ENCODE peak calls at places on chromosome 16, in nine cellular contexts. N is suprapubic skin; A is sigmoid colon; G is fibroblast of the aortic adventitia; O is AG04450; T is WTC11; B is activated CD8-positive, alpha-beta T cell treated with anti-CD3 and anti-CD28 coated beads for 36 hours; W is lower lobe of right lung; L is endodermal cell. M is an unnamed sample.

GRCh38 chr16:47136101-47136820 is 7.5 kb downstream of the NETO2 start:
- DNase-seq in O (no peak), G (peak; percentile 60), L (no peak), W (no peak), A (no peak), B (peak; percentile 41), N (no peak), T (no peak), M (peak; percentile 80)

GRCh38 chr16:59758848-59759247 is 1024.7 kb upstream of the GOT2 start:
- DNase-seq in L (no peak), W (no peak), O (no peak), G (no peak), A (no peak), N (no peak), T (no peak), B (no peak), M (no peak)

GRCh38 chr16:14523632-14524031 is 106.4 kb downstream of the PARN start:
- DNase-seq in W (no peak), G (no peak), O (no peak), B (no peak), N (no peak), T (no peak), L (no peak), A (no peak), M (no peak)

GRCh38 chr16:12617401-12617819 is 186.3 kb downstream of the CPPED1 start:
- DNase-seq in B (peak; percentile 52), N (no peak), T (no peak), G (no peak), L (no peak), O (no peak), A (no peak), W (no peak), M (no peak)

GRCh38 chr16:4370570-4371480 is 823 bp upstream of the VASN start:
- DNase-seq in L (no peak), W (peak; percentile 69), B (no peak), O (peak; percentile 65), T (no peak), A (peak; percentile 90), N (no peak), G (peak; percentile 94), M (no peak)

GRCh38 chr16:15059324-15059723 is 3.5 kb upstream of the NTAN1 start:
- DNase-seq in L (no peak), O (no peak), A (no peak), W (no peak), B (no peak), N (no peak), G (no peak), T (no peak), M (no peak)

GRCh38 chr16:52812945-52813556 is 239.6 kb downstream of the CHD9NB start:
- DNase-seq in W (no peak), L (no peak), N (no peak), O (no peak), A (no peak), G (peak; percentile 5), B (no peak), T (no peak), M (peak; percentile 86)

GRCh38 chr16:89110641-89111040 is 17.0 kb downstream of the ACSF3 start:
- DNase-seq in W (peak; percentile 12), O (no peak), L (no peak), B (no peak), N (no peak), T (no peak), G (no peak), A (no peak), M (no peak)

GRCh38 chr16:2388875-2389433 is 40.3 kb upstream of the CCNF start:
- DNase-seq in N (no peak), G (peak; percentile 92), L (no peak), A (no peak), T (no peak), W (no peak), O (peak; percentile 7), B (peak; percentile 8), M (peak; percentile 18)

DNA sequence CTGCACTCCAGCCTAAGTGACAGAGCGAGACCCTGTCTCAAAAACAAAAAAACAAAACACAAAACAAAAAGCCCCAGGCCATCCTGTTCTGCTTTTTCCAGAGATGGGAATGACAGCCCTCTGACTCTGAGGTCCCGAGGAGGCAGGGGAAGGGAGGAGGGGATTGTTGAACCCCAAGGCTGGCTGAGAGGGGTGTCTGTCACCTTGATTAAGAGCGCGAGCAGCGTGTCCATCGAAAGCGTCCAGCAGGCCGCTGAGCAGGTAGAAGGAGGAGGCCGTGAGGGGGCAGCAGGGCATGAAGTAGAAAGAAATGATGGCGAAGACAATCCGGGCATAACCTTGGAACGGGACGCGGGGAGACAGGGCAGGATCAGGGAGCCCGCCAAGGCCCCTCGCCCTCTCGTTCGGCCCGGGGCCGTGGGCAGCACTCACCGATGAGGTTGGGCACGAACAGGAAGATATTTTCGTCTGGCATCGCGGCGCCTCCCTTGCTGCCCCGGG is 593 bp downstream of the CDIPT start:
- DNase-seq in T (no peak), N (no peak), L (no peak), A (no peak), G (peak; percentile 27), O (no peak), W (no peak), B (no peak), M (peak; percentile 33)
- TF ChIP-seq CTCF in T (no peak), N (no peak), L (no peak), A (no peak), G (peak; percentile 33), O (peak; percentile 21), W (no peak), B (no peak), M (no peak)

DNA sequence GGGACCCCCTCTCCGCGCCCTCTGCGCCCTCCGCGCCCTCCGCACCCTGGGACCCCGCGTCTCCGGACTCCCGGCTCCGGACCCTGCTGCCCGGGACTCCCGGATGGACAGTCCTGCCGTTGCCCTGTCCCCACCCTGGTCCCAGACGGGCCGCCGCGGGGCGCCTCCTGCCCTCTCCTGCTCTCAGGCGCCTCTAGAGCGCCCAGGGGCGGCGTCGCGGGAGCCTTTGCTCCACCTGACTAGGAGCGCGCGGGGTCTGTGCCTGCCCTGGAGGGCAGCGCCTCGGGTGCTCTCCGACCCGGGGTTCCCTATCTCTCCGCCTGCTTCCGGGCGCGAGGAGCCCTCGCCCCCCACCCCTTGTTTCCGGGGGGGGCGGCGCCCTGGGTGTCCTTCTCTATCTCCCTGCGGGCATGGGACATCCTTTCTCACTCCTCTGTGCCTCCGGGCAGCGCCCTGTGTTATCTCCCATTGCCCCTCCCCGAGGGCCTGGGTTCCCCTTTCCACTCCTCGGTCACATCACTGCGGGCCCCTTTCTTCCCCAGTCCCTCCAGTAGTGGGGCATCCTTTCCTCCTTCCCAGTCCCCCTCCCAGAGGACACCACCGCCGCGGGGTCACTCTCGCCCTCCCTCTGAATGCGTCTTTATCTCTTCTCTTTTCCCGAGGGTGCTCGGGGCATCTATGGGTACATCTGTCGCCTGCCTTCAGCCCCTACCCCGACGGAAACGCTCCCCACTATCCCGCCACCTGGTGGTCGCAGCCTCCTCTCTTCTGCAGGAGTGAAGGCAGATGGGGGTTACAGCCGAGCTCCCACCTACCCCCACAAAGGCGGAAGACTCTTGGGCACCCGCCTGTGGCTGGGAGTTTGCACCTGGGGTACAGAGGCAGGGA is 865 bp downstream of the PRKCB start:
- DNase-seq in G (no peak), A (peak; percentile 65), W (peak; percentile 67), T (peak; percentile 74), N (peak; percentile 81), L (peak; percentile 82), B (peak; percentile 79), O (no peak), M (no peak)
- TF ChIP-seq CTCF in G (no peak), A (no peak), W (no peak), T (no peak), N (no peak), L (peak; percentile 67), B (peak; percentile 60), O (no peak), M (no peak)

DNA sequence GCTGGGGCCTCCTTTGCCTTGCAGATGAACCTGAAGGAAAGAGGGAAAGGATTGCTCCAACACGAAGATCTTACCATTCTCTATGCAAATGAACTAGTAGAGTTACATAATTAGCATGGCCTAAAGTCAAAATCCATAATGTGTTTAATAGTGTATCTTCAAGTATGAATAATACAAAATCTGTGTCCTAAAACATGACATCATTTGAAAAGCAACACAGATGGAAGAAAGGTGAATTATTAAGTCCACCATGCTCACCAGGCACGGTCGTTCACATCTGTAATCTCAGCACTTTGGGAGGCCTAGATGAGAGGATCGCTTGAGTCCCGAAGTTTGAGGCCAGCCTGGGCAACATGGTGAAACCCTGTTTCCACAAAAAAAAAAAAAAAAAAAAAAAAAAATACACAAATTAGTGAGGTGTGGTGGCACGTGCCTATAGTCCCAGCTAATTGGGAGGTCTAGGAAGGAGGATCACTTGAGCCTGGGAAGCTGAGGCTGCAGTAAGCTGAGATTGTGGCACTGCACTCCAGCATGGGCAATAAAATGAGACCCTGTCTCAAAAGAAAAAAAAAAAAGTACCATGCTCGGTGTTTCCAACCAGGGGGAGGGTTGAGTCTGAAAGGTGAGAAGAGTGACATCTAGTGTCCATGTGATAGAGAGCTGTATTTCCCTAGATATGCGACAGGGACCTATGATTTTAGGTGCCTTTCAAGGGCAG is 6.4 kb downstream of the VWA3A start:
- DNase-seq in A (no peak), N (no peak), O (no peak), W (no peak), B (peak; percentile 11), T (no peak), L (peak; percentile 61), G (peak; percentile 55), M (peak; percentile 61)
- TF ChIP-seq CTCF in A (no peak), N (no peak), O (peak; percentile 66), W (peak; percentile 57), B (peak; percentile 62), T (no peak), L (peak; percentile 80), G (peak; percentile 62), M (peak; percentile 60)

GRCh38 chr16:88004391-88004790 is 53.2 kb downstream of the BANP start:
- DNase-seq in G (no peak), O (no peak), A (peak; percentile 61), T (no peak), W (no peak), B (no peak), N (no peak), L (no peak), M (no peak)

GRCh38 chr16:88003316-88003715 is 52.1 kb downstream of the BANP start:
- DNase-seq in T (no peak), W (no peak), N (no peak), G (no peak), A (peak; percentile 6), L (no peak), O (no peak), B (no peak), M (no peak)

GRCh38 chr16:88003736-88004135 is 52.5 kb downstream of the BANP start:
- DNase-seq in O (no peak), W (no peak), N (no peak), T (no peak), G (no peak), A (peak; percentile 10), B (no peak), L (no peak), M (no peak)

GRCh38 chr16:88005968-88006367 is 54.7 kb downstream of the BANP start:
- DNase-seq in O (no peak), B (no peak), A (peak; percentile 46), G (no peak), W (no peak), T (no peak), L (no peak), N (no peak), M (no peak)

DNA sequence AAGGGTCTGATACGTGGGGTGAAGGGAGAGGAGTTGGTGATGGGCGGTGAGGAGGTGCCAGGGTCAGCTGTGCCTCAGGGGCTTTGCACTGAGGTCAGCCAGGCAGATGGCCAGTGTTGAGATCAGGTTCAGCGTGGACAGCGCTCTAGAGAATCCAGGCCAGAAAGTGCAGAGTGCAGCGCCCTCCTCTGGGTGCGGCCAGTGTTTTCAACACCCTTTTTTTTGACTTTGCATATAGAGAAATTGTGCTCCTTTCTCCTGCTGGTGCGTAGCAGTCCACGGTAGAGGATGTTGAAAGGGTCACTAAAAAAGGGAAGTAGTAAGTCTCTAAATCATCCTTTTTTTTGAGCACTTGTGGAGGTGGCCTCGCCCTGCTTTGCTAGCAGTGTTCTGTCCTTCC is 53.9 kb downstream of the BANP start:
- DNase-seq in W (no peak), L (peak; percentile 84), B (peak; percentile 20), N (no peak), O (no peak), A (peak; percentile 48), T (peak; percentile 63), G (peak; percentile 6), M (no peak)
- TF ChIP-seq CTCF in W (no peak), L (peak; percentile 74), B (peak; percentile 33), N (no peak), O (peak; percentile 25), A (no peak), T (peak; percentile 48), G (peak; percentile 21), M (no peak)